ENCODE peak calls at places on chromosomes 6 and 20, in five cellular contexts. C is GM12878, E is HCT116, W is HepG2, R is K562. N is an unnamed sample.

GRCh38 chr6:48027704-48028435 is 83.1 kb downstream of the PTCHD4 start:
- DNase-seq in R (no peak), W (no peak), C (no peak), E (no peak), N (no peak)

GRCh38 chr20:17138237-17138636 is 88.6 kb upstream of the PCSK2 start:
- DNase-seq in C (no peak), W (no peak), E (no peak), R (no peak), N (no peak)

GRCh38 chr6:168822376-168822775 is 381.4 kb downstream of the SMOC2 start:
- DNase-seq in W (no peak), C (no peak), E (no peak), R (no peak), N (no peak)

GRCh38 chr6:113142775-113143174 is 714.4 kb upstream of the MARCKS start:
- DNase-seq in W (no peak), C (no peak), E (no peak), R (no peak), N (no peak)

GRCh38 chr6:143676437-143677045 is 1.2 kb upstream of the PHACTR2 start:
- DNase-seq in E (no peak), R (no peak), C (no peak), W (no peak), N (no peak)

GRCh38 chr6:2921520-2922115 is 18.5 kb upstream of the SERPINB9 start:
- DNase-seq in C (no peak), R (no peak), W (no peak), E (no peak), N (no peak)

GRCh38 chr20:35344354-35344837 is 52.2 kb upstream of the FAM83C start:
- DNase-seq in E (no peak), C (no peak), R (peak; percentile 57), W (peak; percentile 92), N (no peak)

GRCh38 chr6:150261997-150262396 is 106.8 kb upstream of the IYD start:
- DNase-seq in W (no peak), E (no peak), R (no peak), C (no peak), N (no peak)

GRCh38 chr6:150600302-150601017 is 775 bp downstream of the PLEKHG1 start:
- DNase-seq in W (peak; percentile 50), R (peak; percentile 44), E (peak; percentile 72), C (no peak), N (peak; percentile 73)

GRCh38 chr6:12570461-12571030 is 146.0 kb upstream of the PHACTR1 start:
- DNase-seq in E (no peak), W (no peak), C (no peak), R (no peak), N (no peak)

GRCh38 chr20:62652051-62652893 is 10.0 kb downstream of the SLCO4A1 start:
- DNase-seq in W (peak; percentile 90), R (peak; percentile 61), E (peak; percentile 33), C (peak; percentile 85), N (peak; percentile 64)

GRCh38 chr6:79384845-79385244 is 150.4 kb upstream of the HMGN3 start:
- DNase-seq in W (no peak), C (no peak), R (no peak), E (no peak), N (no peak)

GRCh38 chr6:81634155-81634880 is 118.2 kb downstream of the TENT5A start:
- DNase-seq in W (no peak), E (no peak), C (no peak), R (no peak), N (no peak)

GRCh38 chr20:50744143-50744792 is 12.9 kb downstream of the PARD6B start:
- DNase-seq in R (peak; percentile 58), E (peak; percentile 67), W (peak; percentile 96), C (no peak), N (no peak)

GRCh38 chr6:109783245-109783990 is 92.3 kb downstream of the FIG4 start:
- DNase-seq in E (no peak), W (no peak), R (peak; percentile 23), C (no peak), N (no peak)

GRCh38 chr6:52509281-52510212 is 67.3 kb downstream of the TRAM2 start:
- DNase-seq in R (no peak), C (no peak), E (no peak), W (no peak), N (no peak)

GRCh38 chr6:54846243-54846856 is at the start of gene FAM83B:
- DNase-seq in W (no peak), R (no peak), C (no peak), E (peak; percentile 61), N (peak; percentile 57)

GRCh38 chr6:96520039-96520850 is 1.4 kb upstream of the UFL1 start:
- DNase-seq in E (peak; percentile 86), W (no peak), R (no peak), C (no peak), N (no peak)

DNA sequence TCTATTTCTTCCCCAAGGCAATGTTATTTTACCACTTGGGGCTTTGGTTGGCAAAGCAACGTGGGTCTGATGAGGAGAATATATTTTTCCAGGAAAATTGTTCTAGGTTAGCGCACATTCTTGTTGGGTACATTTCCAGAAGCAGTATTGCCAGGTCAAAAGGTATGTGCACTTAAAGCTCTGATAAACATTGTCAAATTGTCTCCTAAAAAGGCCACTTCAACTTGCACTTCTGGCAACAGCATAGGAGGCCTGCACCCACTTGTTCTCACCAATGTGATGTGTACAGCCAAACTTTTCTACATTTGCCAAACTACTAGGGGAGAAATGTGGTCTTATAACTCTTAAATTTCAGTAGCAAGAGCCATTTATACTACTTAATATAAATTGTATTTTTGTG is 197.5 kb upstream of the COL21A1 start:
- DNase-seq in C (no peak), R (no peak), W (no peak), E (no peak), N (no peak)
- TF ChIP-seq ATF3 in C (no peak), R (no peak), W (no peak), E (no peak), N (no peak)

GRCh38 chr20:56783826-56784225 is 154.7 kb downstream of the TFAP2C start:
- DNase-seq in C (no peak), W (no peak), E (no peak), R (no peak), N (no peak)

GRCh38 chr20:56779452-56780143 is 150.5 kb downstream of the TFAP2C start:
- DNase-seq in W (no peak), E (no peak), C (no peak), R (no peak), N (no peak)

GRCh38 chr20:56778765-56779195 is 149.7 kb downstream of the TFAP2C start:
- DNase-seq in R (no peak), C (no peak), E (no peak), W (no peak), N (peak; percentile 56)

GRCh38 chr20:56781108-56781739 is 152.1 kb downstream of the TFAP2C start:
- DNase-seq in C (no peak), R (no peak), W (no peak), E (no peak), N (no peak)

DNA sequence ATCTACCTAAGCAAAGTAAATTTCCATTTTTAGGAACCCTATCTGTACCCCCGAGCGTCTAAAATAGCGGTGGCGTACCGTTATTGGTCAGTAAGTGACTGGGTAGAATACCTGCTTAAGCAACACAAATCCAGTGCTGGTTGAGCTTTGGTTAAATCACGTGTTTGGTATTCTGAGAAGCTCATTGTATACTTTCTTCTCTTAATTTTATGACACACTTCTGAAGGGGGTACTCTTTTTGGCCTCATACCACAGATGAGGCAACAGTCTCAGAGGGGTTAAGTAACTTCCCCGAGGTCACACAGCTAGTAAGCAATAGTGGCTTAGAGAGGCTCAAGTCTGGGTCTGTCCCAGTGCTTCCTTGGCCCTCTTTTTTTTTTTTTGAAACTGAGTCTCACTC is 151.2 kb downstream of the TFAP2C start:
- DNase-seq in E (no peak), W (no peak), C (no peak), R (no peak), N (no peak)
- H3K4me2 ChIP-seq in E (no peak overlapping the region), W (no peak overlapping the region), C (no peak overlapping the region), R (no peak overlapping the region), N (no peak overlapping the region)

GRCh38 chr6:45657243-45657642 is 279.5 kb upstream of the SUPT3H start:
- DNase-seq in R (no peak), E (no peak), W (no peak), C (no peak), N (no peak)

GRCh38 chr6:45658396-45658795 is 280.7 kb upstream of the SUPT3H start:
- DNase-seq in C (no peak), E (no peak), W (no peak), R (no peak), N (no peak)

GRCh38 chr6:45654673-45655072 is 276.9 kb upstream of the SUPT3H start:
- DNase-seq in C (no peak), R (no peak), W (no peak), E (no peak), N (no peak)

GRCh38 chr6:45653117-45653883 is 275.6 kb upstream of the SUPT3H start:
- DNase-seq in R (no peak), E (no peak), C (no peak), W (no peak), N (no peak)

DNA sequence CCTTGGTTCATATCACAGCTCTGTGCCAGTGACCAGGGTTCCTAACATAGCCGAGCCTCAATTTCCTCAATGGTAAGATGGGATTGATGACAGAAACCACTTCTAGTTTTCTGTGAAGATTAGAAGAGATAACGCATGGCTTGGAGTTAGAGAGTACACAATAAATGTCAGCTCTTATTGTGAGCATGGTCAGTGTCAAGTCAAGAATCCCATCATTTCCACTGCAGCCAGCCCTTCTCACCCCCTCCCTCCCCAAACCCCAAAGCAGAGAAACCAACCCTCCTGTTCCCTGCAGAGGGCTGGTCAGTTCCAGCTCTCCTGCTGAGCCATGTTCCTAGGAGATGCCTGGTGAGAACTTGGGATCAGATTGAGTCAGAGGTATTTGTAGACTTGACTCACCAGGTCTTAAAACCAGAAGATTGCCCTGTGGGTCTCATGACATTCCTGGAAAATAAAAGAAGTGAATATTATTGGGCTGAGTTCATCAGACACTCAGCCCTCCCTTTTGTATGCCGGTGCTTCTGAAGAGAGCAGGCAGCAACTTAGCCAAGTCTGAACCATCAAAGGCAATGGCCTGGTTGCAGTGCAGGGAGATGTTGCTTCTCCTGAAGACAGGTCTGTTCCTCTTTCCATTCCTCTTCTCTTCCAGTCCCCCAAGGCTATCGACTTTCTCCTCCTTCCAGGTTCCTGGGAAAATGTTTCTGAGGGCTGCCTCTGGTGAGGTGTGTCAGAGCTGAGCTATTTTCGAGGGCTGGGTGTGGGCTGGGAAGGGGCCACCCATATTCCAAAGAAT is 278.1 kb upstream of the SUPT3H start:
- DNase-seq in R (no peak), E (peak; percentile 94), W (no peak), C (no peak), N (no peak)
- TF ChIP-seq ATF3 in R (no peak), E (peak; percentile 29), W (no peak), C (no peak), N (no peak)

GRCh38 chr6:104187616-104188015 is 672.1 kb downstream of the HACE1 start:
- DNase-seq in R (no peak), C (no peak), E (no peak), W (no peak), N (no peak)

GRCh38 chr6:104184036-104184435 is 675.7 kb downstream of the HACE1 start:
- DNase-seq in R (no peak), W (no peak), C (no peak), E (no peak), N (no peak)

GRCh38 chr6:104182811-104183210 is 676.9 kb downstream of the HACE1 start:
- DNase-seq in R (no peak), W (no peak), E (no peak), C (no peak), N (no peak)

DNA sequence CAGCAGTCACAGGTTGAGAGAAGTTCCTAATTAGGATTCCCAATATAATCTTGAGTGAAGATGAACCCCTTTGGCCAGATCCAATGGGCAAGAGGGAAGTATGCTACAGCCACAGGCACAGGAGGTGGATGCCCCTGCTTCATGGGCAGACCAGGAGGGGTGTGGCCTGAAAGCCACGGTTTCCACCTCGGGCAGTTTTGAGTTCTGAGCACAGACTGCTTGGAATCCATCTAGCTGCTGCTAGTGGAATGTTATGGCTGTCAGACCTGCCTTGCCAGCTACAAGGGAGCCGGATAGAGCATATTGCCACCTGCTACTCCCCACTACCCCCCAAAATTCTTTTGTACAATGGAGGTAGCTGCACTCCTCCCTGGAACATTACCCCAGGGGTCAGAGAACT is 672.9 kb downstream of the HACE1 start:
- DNase-seq in R (no peak), C (no peak), W (no peak), E (no peak), N (no peak)
- H3K4me2 ChIP-seq in R (no peak overlapping the region), C (no peak overlapping the region), W (no peak overlapping the region), E (no peak overlapping the region), N (no peak overlapping the region)

N was measured in H1.